ENCODE peak calls at places on chromosome 9, in six cellular contexts. B is hepatocyte, M is OCI-LY7, W is MM.1S, F is A549, T is GM23338. N is an unnamed sample.
A peak's percentile ranks its signal among the peaks of the same experiment; 100 is the strongest.

GRCh38 chr9:93675336-93676150 is 99.2 kb downstream of the PHF2 start:
- DNase-seq in B (no peak), M (no peak), W (no peak), F (no peak), T (no peak), N (peak; percentile 44)

GRCh38 chr9:136609160-136609475 is 53.6 kb upstream of the EGFL7 start:
- DNase-seq in B (no peak), M (no peak), W (no peak), F (no peak), T (no peak), N (no peak)

GRCh38 chr9:100011062-100011681 is 87.6 kb downstream of the ERP44 start:
- DNase-seq in B (peak; percentile 47), M (peak; percentile 61), W (peak; percentile 69), F (peak; percentile 24), T (peak; percentile 79), N (no peak)

GRCh38 chr9:111965566-111966019 is 69.0 kb downstream of the UGCG start:
- DNase-seq in B (peak; percentile 74), M (no peak), W (no peak), F (peak; percentile 96), T (no peak), N (no peak)

GRCh38 chr9:80177949-80178480 is 606.2 kb downstream of the TLE4 start:
- DNase-seq in B (no peak), M (no peak), W (no peak), F (no peak), T (no peak), N (no peak)

GRCh38 chr9:115341401-115341800 is 223.4 kb upstream of the TNC start:
- DNase-seq in B (no peak), M (no peak), W (no peak), F (no peak), T (no peak), N (no peak)

GRCh38 chr9:128921881-128922763 is 1.3 kb downstream of the PHYHD1 start:
- DNase-seq in B (peak; percentile 80), M (peak; percentile 86), W (no peak), F (no peak), T (peak; percentile 92), N (peak; percentile 78)

GRCh38 chr9:131008909-131009618 is at the start of gene LAMC3:
- DNase-seq in B (peak; percentile 61), M (no peak), W (no peak), F (peak; percentile 65), T (peak; percentile 78), N (peak; percentile 15)

GRCh38 chr9:124771867-124772621 is 933 bp upstream of the NR6A1 start:
- DNase-seq in B (peak; percentile 86), M (peak; percentile 68), W (peak; percentile 34), F (peak; percentile 77), T (peak; percentile 90), N (peak; percentile 74)

GRCh38 chr9:82600536-82601271 is 462.2 kb downstream of the RASEF start:
- DNase-seq in B (no peak), M (no peak), W (no peak), F (no peak), T (no peak), N (no peak)

GRCh38 chr9:82599550-82599949 is 463.4 kb downstream of the RASEF start:
- DNase-seq in B (no peak), M (no peak), W (no peak), F (no peak), T (no peak), N (no peak)

GRCh38 chr9:82598254-82599039 is 464.5 kb downstream of the RASEF start:
- DNase-seq in B (no peak), M (no peak), W (no peak), F (no peak), T (no peak), N (no peak)

GRCh38 chr9:82604947-82605656 is 457.8 kb downstream of the RASEF start:
- DNase-seq in B (peak; percentile 38), M (no peak), W (peak; percentile 11), F (no peak), T (no peak), N (peak; percentile 68)

DNA sequence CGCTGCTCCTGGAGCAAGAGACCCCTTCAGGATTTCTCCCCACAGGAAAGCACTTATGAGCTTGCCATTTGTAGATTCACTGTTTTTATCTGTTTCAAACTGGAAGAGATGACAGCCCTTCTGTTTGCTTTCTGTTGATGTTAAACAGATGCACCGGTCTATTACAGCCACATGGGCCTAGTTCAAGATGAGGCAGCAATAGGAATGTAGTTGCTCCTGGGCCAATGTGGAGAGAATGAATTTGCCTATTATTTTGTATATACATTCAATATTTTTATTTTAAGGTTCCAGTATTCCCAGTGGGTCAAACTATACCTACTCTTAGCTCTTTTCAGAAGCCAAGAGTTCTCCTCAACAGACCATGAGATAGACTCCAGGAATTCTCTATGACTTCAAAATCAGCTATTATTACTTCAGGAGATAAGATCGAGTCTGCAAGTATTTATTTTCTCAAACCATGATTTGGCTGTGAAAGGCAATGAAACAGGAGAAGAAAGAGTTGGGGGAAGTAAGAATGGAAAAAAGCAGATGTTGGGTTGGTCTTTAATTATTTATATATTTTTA is 461.6 kb downstream of the RASEF start:
- DNase-seq in B (peak; percentile 38), M (no peak), W (no peak), F (no peak), T (no peak), N (no peak)
- TF ChIP-seq CTCF in B (no peak), M (no peak), W (no peak), F (no peak), T (no peak), N (no peak)

GRCh38 chr9:105305834-105306233 is 61.4 kb downstream of the SLC44A1 start:
- DNase-seq in B (no peak), M (no peak), W (no peak), F (no peak), T (no peak), N (no peak)
- H3K27ac ChIP-seq in B (no peak overlapping the region), M (no peak overlapping the region), W (no peak overlapping the region), F (no peak overlapping the region), T (peak overlapping the region; percentile 21), N (no peak overlapping the region)

GRCh38 chr9:109409998-109410397 is 88.1 kb downstream of the PTPN3 start:
- DNase-seq in B (peak; percentile 15), M (no peak), W (no peak), F (no peak), T (peak; percentile 89), N (no peak)
- H3K4me1 ChIP-seq in B (no peaks in the 10 kb centered on the region), M (no peaks in the 10 kb centered on the region), W (peaks cover 17% of the 10 kb centered on the region), F (no peaks in the 10 kb centered on the region), T (peaks cover 30% of the 10 kb centered on the region), N (no peaks in the 10 kb centered on the region)

GRCh38 chr9:101716629-101717028 is 21.8 kb downstream of the GRIN3A start:
- DNase-seq in B (no peak), M (no peak), W (no peak), F (no peak), T (no peak), N (no peak)
- TF ChIP-seq CTCF in B (no peak), M (no peak), W (no peak), F (no peak), T (no peak), N (no peak)

DNA sequence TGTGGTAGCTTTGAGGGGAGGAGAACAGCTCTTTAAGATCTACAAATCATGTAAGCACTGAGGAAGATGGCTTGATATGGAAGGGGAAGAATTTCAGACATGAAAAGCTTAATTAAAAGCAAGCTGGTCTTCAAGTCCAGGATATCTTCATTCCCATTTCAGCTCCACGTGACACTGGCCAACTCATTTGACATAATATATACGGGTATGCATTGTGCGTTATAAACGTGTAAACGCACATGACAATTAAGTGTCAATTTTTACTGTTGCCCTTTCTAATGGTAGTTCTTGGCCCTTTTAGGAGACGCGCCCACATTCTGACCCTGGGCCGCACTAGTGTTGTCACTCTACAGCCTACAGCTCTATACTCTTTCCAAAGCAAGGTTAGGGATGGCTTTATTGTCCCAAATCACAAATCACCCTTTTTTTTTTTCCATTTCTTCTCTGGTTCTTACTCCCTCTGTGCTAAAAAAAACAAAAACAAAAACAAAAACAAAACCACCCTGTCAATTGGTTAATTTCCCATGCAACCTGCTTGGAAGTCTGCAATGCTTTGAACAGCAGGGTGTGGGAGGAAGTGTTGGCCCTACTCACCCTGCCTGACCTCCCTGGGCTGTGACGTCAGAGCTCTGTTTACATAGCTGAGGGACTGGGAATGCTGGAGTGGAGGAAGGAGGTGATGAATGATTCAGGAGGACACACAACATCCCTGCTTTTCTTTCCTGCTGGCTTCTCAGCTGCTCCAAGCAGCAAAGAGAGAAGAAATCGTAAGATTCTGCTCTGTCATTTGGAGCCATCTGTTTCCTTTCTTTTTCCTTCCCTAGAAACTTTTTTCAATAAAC is 19.3 kb downstream of the RFK start:
- DNase-seq in B (peak; percentile 87), M (no peak), W (no peak), F (peak; percentile 94), T (peak; percentile 66), N (peak; percentile 82)
- H3K27ac ChIP-seq in B (peak overlapping the region; percentile 28), M (no peak overlapping the region), W (no peak overlapping the region), F (peak overlapping the region; percentile 95), T (no peak overlapping the region), N (no peak overlapping the region)

GRCh38 chr9:132024589-132024988 is 55.1 kb downstream of the MED27 start:
- DNase-seq in B (no peak), M (no peak), W (no peak), F (no peak), T (no peak), N (no peak)

GRCh38 chr9:132026932-132027585 is 52.6 kb downstream of the MED27 start:
- DNase-seq in B (no peak), M (no peak), W (no peak), F (peak; percentile 20), T (peak; percentile 74), N (no peak)

GRCh38 chr9:132027752-132028666 is 51.7 kb downstream of the MED27 start:
- DNase-seq in B (no peak), M (no peak), W (no peak), F (no peak), T (no peak), N (no peak)

GRCh38 chr9:132023409-132024180 is 56.1 kb downstream of the MED27 start:
- DNase-seq in B (no peak), M (no peak), W (no peak), F (no peak), T (no peak), N (no peak)

GRCh38 chr9:132025766-132026165 is 53.9 kb downstream of the MED27 start:
- DNase-seq in B (no peak), M (no peak), W (no peak), F (no peak), T (no peak), N (no peak)
- H3K4me1 ChIP-seq in B (peaks cover 13% of the 10 kb centered on the region), M (no peaks in the 10 kb centered on the region), W (no peaks in the 10 kb centered on the region), F (peaks cover 26% of the 10 kb centered on the region), T (peaks cover 44% of the 10 kb centered on the region), N (no peaks in the 10 kb centered on the region)

GRCh38 chr9:75027187-75028107 is 646 bp downstream of the CARNMT1 start:
- DNase-seq in B (peak; percentile 78), M (peak; percentile 72), W (peak; percentile 66), F (peak; percentile 58), T (peak; percentile 63), N (peak; percentile 83)
- TF ChIP-seq CTCF in B (no peak), M (peak; percentile 54), W (no peak), F (no peak), T (peak; percentile 16), N (no peak)

DNA sequence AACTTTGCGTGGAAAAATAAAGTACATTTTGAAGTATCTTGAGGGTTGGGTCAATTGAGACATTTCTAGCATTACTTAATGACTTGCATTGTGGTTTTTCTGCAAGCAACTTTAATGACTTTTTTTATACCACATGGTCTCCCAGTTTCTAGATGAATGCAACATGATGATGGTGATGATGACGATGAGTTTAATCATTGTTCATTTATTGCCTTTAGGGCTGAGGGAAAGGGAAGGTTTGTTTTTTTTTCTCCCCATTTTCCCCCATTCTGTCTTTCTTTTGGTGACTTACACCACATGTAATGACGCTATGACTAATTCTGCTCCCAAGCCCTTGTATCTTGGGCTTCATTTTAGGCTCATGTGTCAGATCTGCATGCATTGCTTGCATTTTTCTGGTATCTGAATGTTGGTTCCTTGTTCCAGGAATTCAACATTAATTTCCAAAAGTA is 57.7 kb upstream of the NXNL2 start:
- DNase-seq in B (no peak), M (no peak), W (no peak), F (no peak), T (no peak), N (no peak)
- H3K27ac ChIP-seq in B (no peak overlapping the region), M (no peak overlapping the region), W (no peak overlapping the region), F (no peak overlapping the region), T (no peak overlapping the region), N (no peak overlapping the region)

N was measured in right lobe of liver.